ENCODE peak calls at places on chromosome 11, in ten cellular contexts. Y is heart left ventricle; N is IMR-90; L is CD8-positive, alpha-beta memory T cell; G is choroid plexus epithelial cell; D is CD8-positive, alpha-beta T cell; E is cardiac muscle cell; O is coronary artery; A is effector memory CD4-positive, alpha-beta T cell; P is CD4-positive, alpha-beta memory T cell. B is an unnamed sample.
A peak's percentile ranks its signal among the peaks of the same experiment; 100 is the strongest.

GRCh38 chr11:10680956-10681487 is 12.5 kb downstream of the IRAG1 start:
- DNase-seq in Y (no peak), G (no peak), D (no peak), A (no peak), N (peak; percentile 62), P (no peak), O (peak; percentile 73), L (no peak), E (no peak), B (no peak)

GRCh38 chr11:120061036-120061760 is 76.7 kb downstream of the TRIM29 start:
- DNase-seq in Y (no peak), O (peak; percentile 38), A (no peak), L (no peak), P (no peak), G (peak; percentile 5), E (no peak), N (no peak), D (no peak), B (no peak)

GRCh38 chr11:40306938-40307548 is 1152.4 kb downstream of the LRRC4C start:
- DNase-seq in L (no peak), A (no peak), P (no peak), O (no peak), D (no peak), Y (no peak), G (peak; percentile 84), N (peak; percentile 63), E (peak; percentile 56), B (peak; percentile 62)

GRCh38 chr11:75147875-75148263 is 3.0 kb upstream of the SLCO2B1 start:
- DNase-seq in N (no peak), G (no peak), A (no peak), L (no peak), E (no peak), P (no peak), O (no peak), Y (peak; percentile 49), D (no peak), B (no peak)

GRCh38 chr11:102655547-102655946 is 30.4 kb upstream of the MMP20 start:
- DNase-seq in O (no peak), Y (no peak), P (no peak), A (no peak), D (no peak), L (no peak), G (no peak), E (no peak), N (no peak), B (no peak)

GRCh38 chr11:75425422-75425821 is 7.6 kb downstream of the KLHL35 start:
- DNase-seq in L (no peak), Y (no peak), G (no peak), E (peak; percentile 34), D (no peak), A (no peak), O (no peak), P (no peak), N (no peak), B (no peak)

GRCh38 chr11:9017773-9018172 is 14.0 kb upstream of the NRIP3 start:
- DNase-seq in Y (peak; percentile 78), O (peak; percentile 79), G (no peak), A (no peak), E (no peak), D (no peak), P (no peak), L (no peak), N (peak; percentile 46), B (no peak)

GRCh38 chr11:61193596-61193995 is 9.7 kb upstream of the PGA3 start:
- DNase-seq in L (no peak), A (no peak), P (no peak), D (no peak), G (no peak), N (no peak), Y (no peak), E (no peak), O (no peak), B (no peak)

GRCh38 chr11:18650859-18651557 is 16.9 kb upstream of the SPTY2D1 start:
- DNase-seq in G (peak; percentile 81), N (peak; percentile 69), E (no peak), O (no peak), D (no peak), Y (peak; percentile 18), L (peak; percentile 8), A (peak; percentile 11), P (peak; percentile 64), B (peak; percentile 26)

GRCh38 chr11:70244698-70245097 is 25.8 kb upstream of the PPFIA1 start:
- DNase-seq in G (peak; percentile 97), A (no peak), Y (no peak), E (no peak), P (no peak), N (peak; percentile 98), O (no peak), L (no peak), D (no peak), B (no peak)

GRCh38 chr11:14232652-14233051 is 126.3 kb downstream of the RRAS2 start:
- DNase-seq in O (no peak), D (no peak), E (no peak), L (no peak), P (no peak), N (no peak), A (no peak), G (no peak), Y (no peak), B (no peak)

GRCh38 chr11:108895579-108896480 is 231.0 kb downstream of the DDX10 start:
- DNase-seq in Y (no peak), O (no peak), N (peak; percentile 46), L (no peak), G (peak; percentile 45), P (no peak), E (no peak), A (no peak), D (no peak), B (peak; percentile 82)

GRCh38 chr11:94885581-94885980 is 87.8 kb downstream of the CWC15 start:
- DNase-seq in O (no peak), N (no peak), L (no peak), Y (no peak), D (no peak), A (no peak), E (no peak), P (no peak), G (no peak), B (no peak)

GRCh38 chr11:34395916-34396555 is 38.2 kb upstream of the ABTB2 start:
- DNase-seq in P (no peak), D (no peak), Y (no peak), E (no peak), N (peak; percentile 74), A (no peak), O (no peak), G (no peak), L (no peak), B (peak; percentile 98)

GRCh38 chr11:72075109-72075508 is 5.2 kb downstream of the NUMA1 start:
- DNase-seq in N (no peak), G (no peak), E (no peak), Y (no peak), A (no peak), P (no peak), O (no peak), D (no peak), L (no peak), B (no peak)

GRCh38 chr11:128133501-128133900 is 453.9 kb downstream of the ETS1 start:
- DNase-seq in N (no peak), A (no peak), E (peak; percentile 74), G (no peak), O (no peak), Y (no peak), P (no peak), L (no peak), D (no peak), B (no peak)

GRCh38 chr11:102546427-102546826 is 15.9 kb upstream of the MMP7 start:
- DNase-seq in E (no peak), O (no peak), A (no peak), Y (no peak), L (no peak), G (peak; percentile 17), P (no peak), N (no peak), D (no peak), B (peak; percentile 28)

GRCh38 chr11:128520886-128521696 is 66.3 kb downstream of the ETS1 start:
- DNase-seq in N (no peak), O (no peak), P (no peak), L (no peak), A (no peak), Y (no peak), D (no peak), G (no peak), E (no peak), B (no peak)

GRCh38 chr11:124953753-124954624 is at the start of gene CCDC15:
- DNase-seq in N (peak; percentile 97), E (peak; percentile 98), L (peak; percentile 94), G (peak; percentile 97), A (peak; percentile 91), O (peak; percentile 97), P (peak; percentile 95), Y (peak; percentile 98), D (peak; percentile 84), B (peak; percentile 94)

GRCh38 chr11:68303083-68303482 is 9.3 kb upstream of the LRP5 start:
- DNase-seq in L (no peak), P (no peak), O (no peak), Y (no peak), E (no peak), G (no peak), N (no peak), D (no peak), A (no peak), B (no peak)

GRCh38 chr11:65430406-65431217 is 8.0 kb downstream of the NEAT1 start:
- DNase-seq in A (no peak), L (no peak), D (no peak), P (peak; percentile 49), N (peak; percentile 69), O (peak; percentile 45), E (no peak), G (peak; percentile 85), Y (no peak), B (peak; percentile 44)
- H3K4me3 ChIP-seq in A (peak overlapping the region; percentile 40), L (peak overlapping the region; percentile 51), D (peak overlapping the region; percentile 43), P (peak overlapping the region; percentile 33), N (peak overlapping the region; percentile 35), O (peak overlapping the region; percentile 90), E (no peak overlapping the region), G (peak overlapping the region; percentile 77), Y (peak overlapping the region; percentile 10), B (no peak overlapping the region)

DNA sequence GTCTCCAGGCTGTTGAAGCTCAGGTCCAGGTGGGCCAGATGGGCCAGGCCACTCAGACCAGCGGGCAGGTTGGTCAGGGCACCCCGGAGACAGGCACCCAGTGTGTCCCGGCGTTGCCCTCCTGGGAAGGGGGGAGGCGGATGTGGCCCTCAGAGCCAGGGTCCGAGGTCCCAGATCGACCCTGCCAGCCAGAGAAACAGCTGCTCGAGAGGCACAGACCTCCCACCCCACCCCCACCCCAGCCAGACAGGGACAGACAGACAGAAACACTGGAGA is 1.6 kb downstream of the PIDD1 start:
- DNase-seq in P (no peak), E (no peak), D (no peak), A (no peak), O (no peak), Y (no peak), L (no peak), N (no peak), G (no peak), B (no peak)
- H3K4me3 ChIP-seq in P (no peak overlapping the region), E (no peak overlapping the region), D (no peak overlapping the region), A (no peak overlapping the region), O (no peak overlapping the region), Y (no peak overlapping the region), L (no peak overlapping the region), N (no peak overlapping the region), G (no peak overlapping the region), B (no peak overlapping the region)

GRCh38 chr11:58900479-58901420 is 38.5 kb upstream of the GLYATL1 start:
- DNase-seq in Y (peak; percentile 60), L (no peak), G (peak; percentile 85), N (peak; percentile 73), D (no peak), E (peak; percentile 85), A (no peak), P (no peak), O (no peak), B (peak; percentile 75)
- H3K4me3 ChIP-seq in Y (no peak overlapping the region), L (no peak overlapping the region), G (peak overlapping the region; percentile 18), N (no peak overlapping the region), D (no peak overlapping the region), E (no peak overlapping the region), A (no peak overlapping the region), P (no peak overlapping the region), O (no peak overlapping the region), B (no peak overlapping the region)

GRCh38 chr11:47215366-47215925 is 672 bp downstream of the DDB2 start:
- DNase-seq in O (no peak), L (no peak), D (no peak), G (no peak), P (no peak), E (no peak), N (no peak), Y (no peak), A (no peak), B (peak; percentile 74)
- H3K4me3 ChIP-seq in O (peak overlapping the region; percentile 72), L (peak overlapping the region; percentile 100), D (peak overlapping the region; percentile 95), G (peak overlapping the region; percentile 62), P (peak overlapping the region; percentile 95), E (peak overlapping the region; percentile 42), N (peak overlapping the region; percentile 74), Y (peak overlapping the region; percentile 63), A (peak overlapping the region; percentile 61), B (peak overlapping the region; percentile 57)

B was measured in bronchial epithelial cell.